ENCODE peak calls at places on chromosomes 16 and 17, in seven cellular contexts. J, D, M, Y, V, H and L are unnamed samples.

GRCh38 chr17:65794572-65794971 is 233.1 kb upstream of the AXIN2 start:
- DNase-seq in J (no peak), D (no peak), M (no peak), Y (no peak), V (peak; percentile 44), H (no peak), L (peak; percentile 18)

GRCh38 chr17:61393904-61394629 is 5.6 kb upstream of the TBX2 start:
- DNase-seq in J (no peak), D (no peak), M (no peak), Y (no peak), V (no peak), H (no peak), L (no peak)

GRCh38 chr17:18285296-18285695 is 24.8 kb downstream of the MIEF2 start:
- DNase-seq in J (no peak), D (no peak), M (no peak), Y (no peak), V (no peak), H (no peak), L (no peak)

GRCh38 chr17:75129576-75129975 is 2.0 kb downstream of the NT5C start:
- DNase-seq in J (no peak), D (no peak), M (no peak), Y (no peak), V (no peak), H (no peak), L (no peak)

GRCh38 chr16:66735891-66736290 is 15.5 kb downstream of the DYNC1LI2 start:
- DNase-seq in J (no peak), D (no peak), M (no peak), Y (no peak), V (no peak), H (no peak), L (no peak)

GRCh38 chr16:7953360-7953759 is 620.7 kb downstream of the RBFOX1 start:
- DNase-seq in J (no peak), D (no peak), M (no peak), Y (no peak), V (no peak), H (no peak), L (no peak)

GRCh38 chr17:81831957-81832607 is 1.0 kb downstream of the MCRIP1 start:
- DNase-seq in J (peak; percentile 74), D (peak; percentile 32), M (no peak), Y (no peak), V (no peak), H (no peak), L (peak; percentile 52)

GRCh38 chr16:48123104-48123788 is 32.5 kb downstream of the ABCC12 start:
- DNase-seq in J (no peak), D (no peak), M (peak; percentile 33), Y (no peak), V (peak; percentile 99), H (no peak), L (peak; percentile 95)

GRCh38 chr16:70472786-70473433 is 18.5 kb downstream of the FCSK start:
- DNase-seq in J (no peak), D (no peak), M (no peak), Y (no peak), V (no peak), H (no peak), L (no peak)

GRCh38 chr16:22314661-22315626 is 17.7 kb downstream of the POLR3E start:
- DNase-seq in J (no peak), D (no peak), M (no peak), Y (no peak), V (no peak), H (peak; percentile 74), L (no peak)

GRCh38 chr17:6857336-6857735 is 25.8 kb upstream of the TEKT1 start:
- DNase-seq in J (no peak), D (no peak), M (no peak), Y (no peak), V (no peak), H (no peak), L (no peak)

GRCh38 chr17:40415390-40415789 is 2.3 kb downstream of the TOP2A start:
- DNase-seq in J (peak; percentile 76), D (no peak), M (no peak), Y (no peak), V (peak; percentile 57), H (no peak), L (peak; percentile 39)